ENCODE peak calls at places on chromosomes 11 and 22, in ten cellular contexts. Y, F, S, W, K, I, J, B, C and Z are unnamed samples.

GRCh38 chr11:17602105-17603001 is 55.3 kb downstream of the OTOG start:
- DNase-seq in Y (no peak), F (no peak), S (no peak), W (no peak), K (no peak), I (no peak), J (no peak), B (no peak), C (no peak), Z (no peak)

GRCh38 chr22:31296258-31296657 is 4.0 kb upstream of the PIK3IP1 start:
- DNase-seq in Y (peak), F (no peak), S (no peak), W (no peak), K (no peak), I (no peak), J (no peak), B (no peak), C (no peak), Z (no peak)

GRCh38 chr11:63920870-63921417 is 4.0 kb upstream of the RCOR2 start:
- DNase-seq in Y (no peak), F (peak), S (no peak), W (no peak), K (peak), I (no peak), J (peak), B (no peak), C (no peak), Z (no peak)

GRCh38 chr22:24975813-24976341 is 23.4 kb downstream of the KIAA1671 start:
- DNase-seq in Y (no peak), F (peak), S (no peak), W (no peak), K (no peak), I (no peak), J (no peak), B (peak), C (no peak), Z (no peak)

GRCh38 chr11:134022748-134023147 is 46.1 kb upstream of the JAM3 start:
- DNase-seq in Y (no peak), F (no peak), S (no peak), W (no peak), K (no peak), I (no peak), J (no peak), B (no peak), C (no peak), Z (no peak)

GRCh38 chr11:133964946-133965632 is 8.3 kb upstream of the IGSF9B start:
- DNase-seq in Y (no peak), F (no peak), S (no peak), W (no peak), K (no peak), I (no peak), J (no peak), B (peak), C (no peak), Z (peak)

GRCh38 chr22:22111267-22111751 is 128.7 kb upstream of the TOP3B start:
- DNase-seq in Y (peak), F (no peak), S (no peak), W (no peak), K (no peak), I (no peak), J (peak), B (peak), C (no peak), Z (peak)

GRCh38 chr11:17985517-17985916 is 27.3 kb downstream of the SERGEF start:
- DNase-seq in Y (peak), F (no peak), S (no peak), W (no peak), K (no peak), I (no peak), J (no peak), B (peak), C (no peak), Z (no peak)

GRCh38 chr11:35623708-35624168 is 5.5 kb downstream of the FJX1 start:
- DNase-seq in Y (peak), F (no peak), S (no peak), W (no peak), K (no peak), I (no peak), J (no peak), B (peak), C (no peak), Z (peak)

GRCh38 chr22:41181349-41182241 is 23.5 kb upstream of the L3MBTL2 start:
- DNase-seq in Y (peak), F (no peak), S (no peak), W (no peak), K (no peak), I (no peak), J (no peak), B (peak), C (no peak), Z (peak)

GRCh38 chr11:102453286-102453797 is 777 bp upstream of the TMEM123 start:
- DNase-seq in Y (no peak), F (no peak), S (no peak), W (peak), K (peak), I (no peak), J (no peak), B (no peak), C (peak), Z (no peak)

GRCh38 chr11:107182983-107183382 is 164.7 kb upstream of the GUCY1A2 start:
- DNase-seq in Y (peak), F (no peak), S (no peak), W (no peak), K (no peak), I (no peak), J (no peak), B (peak), C (no peak), Z (no peak)

GRCh38 chr11:27421819-27422494 is 50.6 kb downstream of the LGR4 start:
- DNase-seq in Y (no peak), F (no peak), S (no peak), W (no peak), K (no peak), I (no peak), J (no peak), B (no peak), C (no peak), Z (no peak)

GRCh38 chr11:68214173-68215086 is 1.3 kb upstream of the KMT5B start:
- DNase-seq in Y (peak), F (peak), S (no peak), W (no peak), K (peak), I (peak), J (no peak), B (no peak), C (no peak), Z (no peak)

GRCh38 chr22:26360169-26360885 is 68.7 kb upstream of the ASPHD2 start:
- DNase-seq in Y (peak), F (peak), S (peak), W (peak), K (peak), I (no peak), J (peak), B (peak), C (peak), Z (peak)

GRCh38 chr11:120172054-120172881 is 34.4 kb upstream of the TRIM29 start:
- DNase-seq in Y (peak), F (peak), S (no peak), W (peak), K (peak), I (peak), J (peak), B (peak), C (no peak), Z (peak)

GRCh38 chr22:27220349-27220748 is 563.0 kb downstream of the MIAT start:
- DNase-seq in Y (peak), F (no peak), S (no peak), W (peak), K (no peak), I (no peak), J (no peak), B (peak), C (no peak), Z (no peak)

GRCh38 chr11:19794161-19794560 is 81.5 kb downstream of the NAV2 start:
- DNase-seq in Y (no peak), F (no peak), S (no peak), W (no peak), K (no peak), I (no peak), J (no peak), B (no peak), C (no peak), Z (no peak)

GRCh38 chr11:128724891-128725611 is 31.2 kb downstream of the FLI1 start:
- DNase-seq in Y (no peak), F (no peak), S (no peak), W (no peak), K (no peak), I (no peak), J (no peak), B (no peak), C (no peak), Z (no peak)

GRCh38 chr22:42270178-42270511 is 308 bp downstream of the TCF20 start:
- DNase-seq in Y (peak), F (no peak), S (peak), W (no peak), K (no peak), I (no peak), J (peak), B (no peak), C (no peak), Z (no peak)

GRCh38 chr11:86416494-86416893 is 41.8 kb downstream of the CCDC81 start:
- DNase-seq in Y (peak), F (no peak), S (no peak), W (no peak), K (no peak), I (no peak), J (no peak), B (no peak), C (no peak), Z (no peak)

GRCh38 chr22:26748845-26749244 is 91.5 kb downstream of the MIAT start:
- DNase-seq in Y (no peak), F (no peak), S (no peak), W (peak), K (no peak), I (no peak), J (no peak), B (no peak), C (no peak), Z (no peak)